ENCODE peak calls at places on chromosomes 3 and 15, in four cellular contexts. Q, C, J and Y are unnamed samples.

GRCh38 chr15:73335471-73335870 is 33.3 kb downstream of the HCN4 start:
- DNase-seq in Q (no peak), C (no peak), J (no peak), Y (no peak)

GRCh38 chr3:179036626-179037300 is 34.8 kb downstream of the ZMAT3 start:
- DNase-seq in Q (no peak), C (no peak), J (no peak), Y (no peak)

GRCh38 chr15:94673801-94674200 is 442.4 kb downstream of the MCTP2 start:
- DNase-seq in J (no peak), C (no peak), Q (no peak), Y (no peak)

GRCh38 chr3:23874359-23875120 is 42.2 kb downstream of the NKIRAS1 start:
- DNase-seq in Q (no peak), C (no peak), J (no peak), Y (no peak)

GRCh38 chr3:34676431-34676830 is 878.0 kb downstream of the PDCD6IP start:
- DNase-seq in J (no peak), Q (no peak), C (no peak), Y (no peak)

GRCh38 chr15:65049418-65049840 is 4.2 kb downstream of the SLC51B start:
- DNase-seq in C (peak; percentile 86), J (peak; percentile 83), Q (peak; percentile 75), Y (peak; percentile 91)

GRCh38 chr15:66650433-66650832 is 51.6 kb upstream of the SMAD6 start:
- DNase-seq in Q (no peak), J (no peak), C (no peak), Y (peak; percentile 77)

GRCh38 chr15:75043509-75044257 is 20.3 kb downstream of the PPCDC start:
- DNase-seq in J (no peak), C (peak; percentile 94), Q (no peak), Y (peak; percentile 97)

GRCh38 chr15:100994597-100995446 is 75.7 kb downstream of the LRRK1 start:
- DNase-seq in Q (no peak), C (no peak), J (no peak), Y (no peak)

GRCh38 chr15:81189583-81190283 is 6.9 kb upstream of the IL16 start:
- DNase-seq in C (no peak), Q (no peak), J (no peak), Y (no peak)

GRCh38 chr15:88657326-88658069 is 18.7 kb downstream of the ISG20 start:
- DNase-seq in J (no peak), Q (peak; percentile 33), C (peak; percentile 10), Y (no peak)

GRCh38 chr15:64209680-64210334 is 47.0 kb upstream of the PPIB start:
- DNase-seq in C (no peak), J (no peak), Q (no peak), Y (no peak)

GRCh38 chr3:58529516-58530353 is 7.3 kb downstream of the ACOX2 start:
- DNase-seq in Q (peak; percentile 29), J (no peak), C (no peak), Y (no peak)

GRCh38 chr3:130601662-130602061 is 84.7 kb downstream of the COL6A6 start:
- DNase-seq in J (no peak), C (no peak), Q (no peak), Y (no peak)